ENCODE peak calls at places on chromosomes 3 and 15, in four cellular contexts. V, D, U and N are unnamed samples.

GRCh38 chr3:163951397-163951987 is 1126.8 kb downstream of the SI start:
- DNase-seq in V (no peak), D (no peak), U (no peak), N (peak; percentile 4)

GRCh38 chr15:94231728-94232086 is 346 bp downstream of the MCTP2 start:
- DNase-seq in V (peak; percentile 18), D (no peak), U (no peak), N (no peak)

GRCh38 chr3:73637042-73637441 is 12.3 kb upstream of the PDZRN3 start:
- DNase-seq in V (no peak), D (no peak), U (no peak), N (no peak)

GRCh38 chr3:14537590-14538450 is 2.3 kb downstream of the GRIP2 start:
- DNase-seq in V (peak; percentile 52), D (peak; percentile 62), U (no peak), N (no peak)

GRCh38 chr3:87084868-87085267 is 93.9 kb upstream of the VGLL3 start:
- DNase-seq in V (no peak), D (no peak), U (no peak), N (no peak)

GRCh38 chr3:163722421-163722820 is 1355.9 kb downstream of the SI start:
- DNase-seq in V (no peak), D (no peak), U (no peak), N (no peak)

GRCh38 chr3:173065543-173065970 is 75.5 kb downstream of the SPATA16 start:
- DNase-seq in V (no peak), D (no peak), U (no peak), N (no peak)

GRCh38 chr3:171383206-171384018 is 76.8 kb downstream of the TNIK start:
- DNase-seq in V (no peak), D (no peak), U (no peak), N (no peak)

GRCh38 chr15:36814708-36815107 is 235.3 kb downstream of the CDIN1 start:
- DNase-seq in V (no peak), D (no peak), U (no peak), N (no peak)

GRCh38 chr3:52218953-52219650 is 6.3 kb downstream of the TLR9 start:
- DNase-seq in V (no peak), D (no peak), U (no peak), N (no peak)

GRCh38 chr15:65059369-65059750 is 8.4 kb downstream of the RASL12 start:
- DNase-seq in V (no peak), D (no peak), U (no peak), N (no peak)

GRCh38 chr15:101531170-101531569 is 41.7 kb upstream of the PCSK6 start:
- DNase-seq in V (no peak), D (no peak), U (no peak), N (no peak)